ENCODE peak calls at places on chromosomes 4 and X, in ten cellular contexts. One of them, this sample, is unnamed. For H4K20me1, the result is how much of the 10 kb centered on the place peaks cover.

GRCh38 chrX:136710324-136710951 is 62.5 kb downstream of the CD40LG start:
- DNase-seq in fibroblast of lung: no peak
- DNase-seq in MM.1S: peak
- DNase-seq in PC-3: peak
- DNase-seq in astrocyte: no peak
- DNase-seq in mammary epithelial cell: peak
- DNase-seq in GM23248: peak
- DNase-seq in endothelial cell of umbilical vein: peak
- DNase-seq in GM12878: no peak
- DNase-seq in H1: no peak
- DNase-seq in this sample: no peak

GRCh38 chr4:141540643-141541042 is 95.7 kb upstream of the IL15 start:
- DNase-seq in fibroblast of lung: peak
- DNase-seq in H1: no peak
- DNase-seq in MM.1S: no peak
- DNase-seq in GM12878: no peak
- DNase-seq in GM23248: peak
- DNase-seq in astrocyte: peak
- DNase-seq in endothelial cell of umbilical vein: peak
- DNase-seq in mammary epithelial cell: no peak
- DNase-seq in PC-3: peak
- DNase-seq in this sample: no peak

GRCh38 chrX:18390941-18391538 is 34.4 kb upstream of the CDKL5 start:
- DNase-seq in PC-3: peak
- DNase-seq in mammary epithelial cell: peak
- DNase-seq in fibroblast of lung: peak
- DNase-seq in GM12878: peak
- DNase-seq in MM.1S: peak
- DNase-seq in astrocyte: peak
- DNase-seq in H1: peak
- DNase-seq in GM23248: peak
- DNase-seq in endothelial cell of umbilical vein: peak
- DNase-seq in this sample: peak

GRCh38 chr4:79331126-79331876 is 5.4 kb upstream of the NAA11 start:
- DNase-seq in PC-3: peak
- DNase-seq in GM12878: no peak
- DNase-seq in GM23248: no peak
- DNase-seq in mammary epithelial cell: no peak
- DNase-seq in MM.1S: peak
- DNase-seq in H1: no peak
- DNase-seq in astrocyte: no peak
- DNase-seq in fibroblast of lung: peak
- DNase-seq in endothelial cell of umbilical vein: no peak
- DNase-seq in this sample: no peak

GRCh38 chrX:18220786-18221185 is at the start of gene BEND2:
- DNase-seq in astrocyte: no peak
- DNase-seq in GM12878: no peak
- DNase-seq in H1: no peak
- DNase-seq in fibroblast of lung: no peak
- DNase-seq in MM.1S: no peak
- DNase-seq in GM23248: no peak
- DNase-seq in PC-3: no peak
- DNase-seq in endothelial cell of umbilical vein: no peak
- DNase-seq in mammary epithelial cell: no peak
- DNase-seq in this sample: no peak

GRCh38 chrX:135543924-135544323 is 23.5 kb downstream of the INTS6L start:
- DNase-seq in H1: peak
- DNase-seq in endothelial cell of umbilical vein: no peak
- DNase-seq in mammary epithelial cell: no peak
- DNase-seq in fibroblast of lung: no peak
- DNase-seq in GM23248: no peak
- DNase-seq in MM.1S: no peak
- DNase-seq in astrocyte: no peak
- DNase-seq in GM12878: no peak
- DNase-seq in PC-3: no peak
- DNase-seq in this sample: peak

GRCh38 chr4:86279247-86279960 is 80.4 kb downstream of the MAPK10 start:
- DNase-seq in PC-3: no peak
- DNase-seq in GM23248: no peak
- DNase-seq in MM.1S: no peak
- DNase-seq in H1: no peak
- DNase-seq in GM12878: no peak
- DNase-seq in fibroblast of lung: no peak
- DNase-seq in mammary epithelial cell: no peak
- DNase-seq in astrocyte: no peak
- DNase-seq in endothelial cell of umbilical vein: no peak
- DNase-seq in this sample: peak

GRCh38 chr4:72094054-72094780 is 62.4 kb downstream of the NPFFR2 start:
- DNase-seq in PC-3: no peak
- DNase-seq in H1: no peak
- DNase-seq in fibroblast of lung: no peak
- DNase-seq in endothelial cell of umbilical vein: no peak
- DNase-seq in MM.1S: no peak
- DNase-seq in mammary epithelial cell: no peak
- DNase-seq in astrocyte: no peak
- DNase-seq in GM12878: no peak
- DNase-seq in GM23248: no peak
- DNase-seq in this sample: peak

GRCh38 chrX:65451663-65452062 is 82.9 kb downstream of the LAS1L start:
- DNase-seq in astrocyte: no peak
- DNase-seq in GM23248: peak
- DNase-seq in fibroblast of lung: peak
- DNase-seq in MM.1S: peak
- DNase-seq in H1: no peak
- DNase-seq in GM12878: no peak
- DNase-seq in PC-3: peak
- DNase-seq in endothelial cell of umbilical vein: peak
- DNase-seq in mammary epithelial cell: peak
- DNase-seq in this sample: peak

GRCh38 chr4:153260152-153260551 is 55.9 kb downstream of the TRIM2 start:
- DNase-seq in GM12878: no peak
- DNase-seq in GM23248: peak
- DNase-seq in astrocyte: no peak
- DNase-seq in endothelial cell of umbilical vein: no peak
- DNase-seq in H1: no peak
- DNase-seq in mammary epithelial cell: no peak
- DNase-seq in MM.1S: no peak
- DNase-seq in fibroblast of lung: no peak
- DNase-seq in PC-3: no peak
- DNase-seq in this sample: peak

GRCh38 chr4:13542577-13543042 is 1.7 kb downstream of the NKX3-2 start:
- DNase-seq in astrocyte: no peak
- DNase-seq in GM23248: no peak
- DNase-seq in PC-3: no peak
- DNase-seq in endothelial cell of umbilical vein: no peak
- DNase-seq in fibroblast of lung: no peak
- DNase-seq in H1: peak
- DNase-seq in MM.1S: peak
- DNase-seq in mammary epithelial cell: no peak
- DNase-seq in GM12878: no peak
- DNase-seq in this sample: no peak

GRCh38 chr4:13543091-13543581 is 1.2 kb downstream of the NKX3-2 start:
- DNase-seq in GM23248: no peak
- DNase-seq in GM12878: no peak
- DNase-seq in H1: peak
- DNase-seq in astrocyte: no peak
- DNase-seq in MM.1S: peak
- DNase-seq in mammary epithelial cell: no peak
- DNase-seq in PC-3: no peak
- DNase-seq in endothelial cell of umbilical vein: no peak
- DNase-seq in fibroblast of lung: no peak
- DNase-seq in this sample: no peak

GRCh38 chr4:13541176-13541604 is 3.1 kb downstream of the NKX3-2 start:
- DNase-seq in MM.1S: no peak
- DNase-seq in GM23248: no peak
- DNase-seq in mammary epithelial cell: no peak
- DNase-seq in PC-3: no peak
- DNase-seq in GM12878: no peak
- DNase-seq in astrocyte: no peak
- DNase-seq in fibroblast of lung: no peak
- DNase-seq in H1: peak
- DNase-seq in endothelial cell of umbilical vein: no peak
- DNase-seq in this sample: no peak

GRCh38 chr4:13540446-13541175 is 3.7 kb downstream of the NKX3-2 start:
- DNase-seq in MM.1S: no peak
- DNase-seq in mammary epithelial cell: no peak
- DNase-seq in astrocyte: no peak
- DNase-seq in endothelial cell of umbilical vein: no peak
- DNase-seq in GM23248: no peak
- DNase-seq in fibroblast of lung: no peak
- DNase-seq in H1: peak
- DNase-seq in PC-3: no peak
- DNase-seq in GM12878: no peak
- DNase-seq in this sample: no peak

GRCh38 chr4:13541720-13542576 is 2.4 kb downstream of the NKX3-2 start:
- DNase-seq in MM.1S: no peak
- DNase-seq in GM12878: no peak
- DNase-seq in endothelial cell of umbilical vein: no peak
- DNase-seq in PC-3: no peak
- DNase-seq in astrocyte: no peak
- DNase-seq in mammary epithelial cell: no peak
- DNase-seq in H1: peak
- DNase-seq in GM23248: no peak
- DNase-seq in fibroblast of lung: no peak
- DNase-seq in this sample: peak
- TF ChIP-seq EZH2 in MM.1S: no peak
- TF ChIP-seq EZH2 in GM12878: no peak
- TF ChIP-seq EZH2 in endothelial cell of umbilical vein: peak
- TF ChIP-seq EZH2 in PC-3: no peak
- TF ChIP-seq EZH2 in astrocyte: peak
- TF ChIP-seq EZH2 in mammary epithelial cell: no peak
- TF ChIP-seq EZH2 in H1: no peak
- TF ChIP-seq EZH2 in GM23248: no peak
- TF ChIP-seq EZH2 in fibroblast of lung: peak
- TF ChIP-seq EZH2 in this sample: peak

GRCh38 chr4:102824398-102824797 is 3.0 kb downstream of the UBE2D3 start:
- DNase-seq in H1: no peak
- DNase-seq in fibroblast of lung: peak
- DNase-seq in mammary epithelial cell: no peak
- DNase-seq in endothelial cell of umbilical vein: no peak
- DNase-seq in PC-3: no peak
- DNase-seq in GM23248: peak
- DNase-seq in GM12878: no peak
- DNase-seq in MM.1S: no peak
- DNase-seq in astrocyte: no peak
- DNase-seq in this sample: no peak

GRCh38 chr4:102826890-102827673 is at the start of gene UBE2D3:
- DNase-seq in GM23248: peak
- DNase-seq in MM.1S: peak
- DNase-seq in endothelial cell of umbilical vein: peak
- DNase-seq in GM12878: peak
- DNase-seq in H1: peak
- DNase-seq in astrocyte: peak
- DNase-seq in mammary epithelial cell: peak
- DNase-seq in PC-3: peak
- DNase-seq in fibroblast of lung: peak
- DNase-seq in this sample: peak

GRCh38 chr4:102823897-102824296 is 3.5 kb downstream of the UBE2D3 start:
- DNase-seq in GM23248: peak
- DNase-seq in endothelial cell of umbilical vein: no peak
- DNase-seq in PC-3: no peak
- DNase-seq in fibroblast of lung: peak
- DNase-seq in H1: no peak
- DNase-seq in mammary epithelial cell: no peak
- DNase-seq in MM.1S: no peak
- DNase-seq in GM12878: no peak
- DNase-seq in astrocyte: no peak
- DNase-seq in this sample: no peak

GRCh38 chr4:102826105-102826889 is 1.1 kb downstream of the UBE2D3 start:
- DNase-seq in fibroblast of lung: no peak
- DNase-seq in endothelial cell of umbilical vein: no peak
- DNase-seq in mammary epithelial cell: no peak
- DNase-seq in astrocyte: no peak
- DNase-seq in MM.1S: no peak
- DNase-seq in PC-3: no peak
- DNase-seq in H1: peak
- DNase-seq in GM23248: no peak
- DNase-seq in GM12878: no peak
- DNase-seq in this sample: peak

GRCh38 chr4:102825261-102826071 is 1.9 kb downstream of the UBE2D3 start:
- DNase-seq in GM23248: peak
- DNase-seq in endothelial cell of umbilical vein: peak
- DNase-seq in H1: no peak
- DNase-seq in MM.1S: peak
- DNase-seq in mammary epithelial cell: peak
- DNase-seq in astrocyte: peak
- DNase-seq in PC-3: peak
- DNase-seq in GM12878: no peak
- DNase-seq in fibroblast of lung: peak
- DNase-seq in this sample: peak
- H4K20me1 ChIP-seq in GM23248: under half
- H4K20me1 ChIP-seq in endothelial cell of umbilical vein: under half
- H4K20me1 ChIP-seq in H1: under half
- H4K20me1 ChIP-seq in MM.1S: under half
- H4K20me1 ChIP-seq in mammary epithelial cell: under half
- H4K20me1 ChIP-seq in astrocyte: half or more
- H4K20me1 ChIP-seq in PC-3: half or more
- H4K20me1 ChIP-seq in GM12878: under half
- H4K20me1 ChIP-seq in fibroblast of lung: under half
- H4K20me1 ChIP-seq in this sample: half or more

DNA sequence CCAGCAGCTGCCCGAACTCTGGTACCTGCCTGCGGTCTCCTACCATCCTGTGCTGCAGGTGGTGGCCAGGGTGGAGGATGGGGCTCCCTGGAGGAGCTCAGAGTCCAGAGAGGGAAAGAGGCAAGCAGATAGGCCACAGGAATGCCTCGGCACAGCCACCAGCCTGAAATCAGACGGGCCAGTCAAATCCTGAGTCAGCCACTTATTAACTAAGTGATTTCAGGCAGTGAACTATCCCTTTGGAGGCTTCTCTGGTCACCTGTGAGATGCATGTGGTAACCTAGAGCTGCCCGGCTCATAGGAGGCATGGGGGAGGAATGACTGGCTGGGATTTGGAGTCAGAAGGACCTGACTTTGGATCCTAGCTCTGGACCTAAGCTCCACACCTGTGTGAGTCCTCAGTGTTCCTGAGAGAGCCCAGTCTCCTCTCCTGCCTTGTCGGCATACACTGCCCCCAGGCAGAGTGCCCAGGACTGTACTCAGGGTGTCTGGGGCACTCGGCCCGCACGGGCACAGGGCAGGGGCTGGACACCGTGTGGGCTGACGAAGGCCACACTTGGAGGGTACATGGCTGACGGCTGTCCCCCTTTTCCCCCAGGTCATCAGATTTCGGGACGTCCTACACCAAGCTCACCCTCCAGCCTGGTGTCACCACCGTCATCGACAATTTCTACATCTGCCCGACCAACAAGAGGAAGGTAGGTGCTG is 96.4 kb upstream of the PSAPL1 start:
- DNase-seq in H1: no peak
- DNase-seq in endothelial cell of umbilical vein: no peak
- DNase-seq in GM12878: no peak
- DNase-seq in fibroblast of lung: no peak
- DNase-seq in GM23248: no peak
- DNase-seq in MM.1S: no peak
- DNase-seq in mammary epithelial cell: no peak
- DNase-seq in astrocyte: no peak
- DNase-seq in PC-3: no peak
- DNase-seq in this sample: no peak
- H3K9ac ChIP-seq in H1: no peak
- H3K9ac ChIP-seq in endothelial cell of umbilical vein: no peak
- H3K9ac ChIP-seq in GM12878: no peak
- H3K9ac ChIP-seq in fibroblast of lung: no peak
- H3K9ac ChIP-seq in GM23248: no peak
- H3K9ac ChIP-seq in MM.1S: no peak
- H3K9ac ChIP-seq in mammary epithelial cell: no peak
- H3K9ac ChIP-seq in astrocyte: no peak
- H3K9ac ChIP-seq in PC-3: no peak
- H3K9ac ChIP-seq in this sample: no peak

GRCh38 chr4:114082348-114082747 is 102.9 kb upstream of the ARSJ start:
- DNase-seq in astrocyte: no peak
- DNase-seq in fibroblast of lung: no peak
- DNase-seq in mammary epithelial cell: no peak
- DNase-seq in endothelial cell of umbilical vein: no peak
- DNase-seq in H1: no peak
- DNase-seq in GM23248: peak
- DNase-seq in PC-3: no peak
- DNase-seq in MM.1S: no peak
- DNase-seq in GM12878: no peak
- DNase-seq in this sample: no peak
- TF ChIP-seq EZH2 in astrocyte: no peak
- TF ChIP-seq EZH2 in fibroblast of lung: no peak
- TF ChIP-seq EZH2 in mammary epithelial cell: no peak
- TF ChIP-seq EZH2 in endothelial cell of umbilical vein: no peak
- TF ChIP-seq EZH2 in H1: no peak
- TF ChIP-seq EZH2 in GM23248: no peak
- TF ChIP-seq EZH2 in PC-3: no peak
- TF ChIP-seq EZH2 in MM.1S: no peak
- TF ChIP-seq EZH2 in GM12878: no peak
- TF ChIP-seq EZH2 in this sample: no peak